ENCODE peak calls at places on chromosomes 4 and X, in six cellular contexts. L is psoas muscle, N is Peyer's patch, R is testis, A is cardiac muscle cell, O is heart right ventricle. C is an unnamed sample.

GRCh38 chrX:133583825-133584224 is 168.5 kb upstream of the GPC4 start:
- DNase-seq in R (no peak), A (no peak), N (no peak), L (no peak), O (no peak), C (no peak)

GRCh38 chrX:19758536-19758935 is 128.9 kb downstream of the SH3KBP1 start:
- DNase-seq in N (no peak), O (no peak), R (no peak), L (no peak), A (no peak), C (no peak)

GRCh38 chr4:60039908-60040307 is 1160.2 kb upstream of the ADGRL3 start:
- DNase-seq in L (no peak), O (no peak), R (no peak), N (no peak), A (no peak), C (no peak)

GRCh38 chr4:77002721-77003120 is 53.2 kb downstream of the SEPTIN11 start:
- DNase-seq in R (no peak), N (no peak), O (no peak), L (no peak), A (no peak), C (no peak)

GRCh38 chrX:31500920-31501319 is 429.1 kb upstream of the FTHL17 start:
- DNase-seq in A (peak; percentile 51), N (no peak), R (no peak), L (no peak), O (no peak), C (no peak)

GRCh38 chr4:2286904-2287593 is 25.1 kb upstream of the MXD4 start:
- DNase-seq in N (no peak), A (peak; percentile 44), L (no peak), O (no peak), R (no peak), C (peak; percentile 47)

GRCh38 chr4:129839687-129840086 is 743.7 kb downstream of the C4orf33 start:
- DNase-seq in L (no peak), A (no peak), N (no peak), R (no peak), O (no peak), C (no peak)

GRCh38 chrX:103941201-103941975 is 21.0 kb upstream of the TMSB15B start:
- DNase-seq in N (no peak), A (peak; percentile 60), L (no peak), O (no peak), R (no peak), C (no peak)

GRCh38 chr4:3062466-3062865 is 11.9 kb downstream of the HTT-AS start:
- DNase-seq in N (no peak), A (peak; percentile 94), O (no peak), L (no peak), R (no peak), C (no peak)

GRCh38 chrX:46793386-46794143 is 34.6 kb upstream of the SLC9A7 start:
- DNase-seq in O (no peak), R (no peak), L (no peak), A (no peak), N (no peak), C (no peak)

GRCh38 chr4:68407868-68408190 is 39.4 kb upstream of the TMPRSS11E start:
- DNase-seq in N (no peak), O (no peak), A (no peak), R (no peak), L (no peak), C (no peak)

GRCh38 chr4:159292137-159292896 is 189.4 kb downstream of the RAPGEF2 start:
- DNase-seq in L (no peak), A (no peak), R (no peak), N (no peak), O (no peak), C (no peak)

GRCh38 chr4:138542191-138542771 is 300.1 kb upstream of the SLC7A11 start:
- DNase-seq in N (no peak), O (no peak), A (no peak), R (no peak), L (no peak), C (no peak)

GRCh38 chrX:15471016-15471415 is 22.1 kb downstream of the PIR start:
- DNase-seq in R (peak; percentile 69), L (peak; percentile 77), A (peak; percentile 71), N (peak; percentile 24), O (peak; percentile 18), C (no peak)

GRCh38 chr4:10104211-10104990 is 12.2 kb downstream of the WDR1 start:
- DNase-seq in A (peak; percentile 30), R (no peak), N (no peak), L (no peak), O (no peak), C (no peak)

GRCh38 chr4:1458581-1458980 is 52.3 kb upstream of the NKX1-1 start:
- DNase-seq in N (no peak), R (no peak), L (no peak), O (no peak), A (no peak), C (no peak)

GRCh38 chr4:87555751-87556619 is 26.8 kb upstream of the SPARCL1 start:
- DNase-seq in R (no peak), O (no peak), N (no peak), L (no peak), A (peak; percentile 76), C (no peak)

GRCh38 chr4:152666946-152667345 is 12.9 kb downstream of the TMEM154 start:
- DNase-seq in O (no peak), R (no peak), A (no peak), L (no peak), N (no peak), C (no peak)

GRCh38 chrX:131821945-131822622 is 201.0 kb upstream of the STK26 start:
- DNase-seq in R (no peak), A (no peak), L (peak; percentile 80), O (no peak), N (peak; percentile 80), C (no peak)

GRCh38 chrX:109890910-109891502 is 111.9 kb upstream of the TMEM164 start:
- DNase-seq in N (peak; percentile 29), R (peak; percentile 66), O (peak; percentile 22), A (peak; percentile 74), L (peak; percentile 57), C (peak; percentile 73)

GRCh38 chr4:126364290-126364978 is 1049.7 kb downstream of the FAT4 start:
- DNase-seq in N (no peak), R (no peak), A (no peak), L (no peak), O (no peak), C (no peak)

GRCh38 chr4:33996075-33996718 is 2248.1 kb downstream of the ARAP2 start:
- DNase-seq in N (no peak), R (no peak), L (no peak), A (no peak), O (no peak), C (no peak)

GRCh38 chrX:45850197-45850774 is 649.6 kb upstream of the DIPK2B start:
- DNase-seq in O (no peak), R (no peak), L (no peak), N (no peak), A (no peak), C (no peak)

GRCh38 chrX:40099046-40099968 is 1.5 kb upstream of the BCOR start:
- DNase-seq in O (peak; percentile 59), N (peak; percentile 66), R (peak; percentile 25), L (peak; percentile 61), A (no peak), C (peak; percentile 77)

GRCh38 chrX:79081895-79082512 is 62.5 kb upstream of the GPR174 start:
- DNase-seq in A (peak; percentile 51), L (no peak), R (no peak), N (no peak), O (no peak), C (no peak)

DNA sequence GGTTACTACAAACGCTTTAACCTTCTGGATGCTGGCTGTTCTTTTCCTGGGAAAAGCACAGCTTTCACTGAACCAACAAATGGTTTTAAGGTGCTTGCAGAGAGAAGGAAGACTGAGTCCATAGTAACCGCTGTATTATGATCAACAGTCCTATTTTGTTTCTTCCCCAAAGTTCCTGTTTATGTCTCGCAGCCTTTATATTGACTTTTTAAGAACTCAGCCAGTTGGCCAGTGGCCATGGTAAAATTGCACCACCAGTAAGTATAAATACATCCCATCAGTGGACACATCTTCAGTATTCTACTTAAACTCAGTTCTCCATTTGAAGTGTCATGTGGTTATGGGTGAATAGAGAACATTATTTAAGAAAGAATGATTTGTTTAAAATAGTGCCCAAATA is 286.9 kb downstream of the ARHGAP24 start:
- DNase-seq in L (peak; percentile 50), R (peak; percentile 38), N (no peak), A (peak; percentile 86), O (no peak), C (no peak)
- H3K4me3 ChIP-seq in L (no peak overlapping the region), R (no peak overlapping the region), N (no peak overlapping the region), A (no peak overlapping the region), O (no peak overlapping the region), C (no peak overlapping the region)

GRCh38 chrX:485368-485767 is 98.7 kb upstream of the PPP2R3B start:
- DNase-seq in N (no peak), L (no peak), A (no peak), O (no peak), R (no peak), C (no peak)
- H3K4me3 ChIP-seq in N (no peak overlapping the region), L (no peak overlapping the region), A (no peak overlapping the region), O (no peak overlapping the region), R (no peak overlapping the region), C (no peak overlapping the region)

DNA sequence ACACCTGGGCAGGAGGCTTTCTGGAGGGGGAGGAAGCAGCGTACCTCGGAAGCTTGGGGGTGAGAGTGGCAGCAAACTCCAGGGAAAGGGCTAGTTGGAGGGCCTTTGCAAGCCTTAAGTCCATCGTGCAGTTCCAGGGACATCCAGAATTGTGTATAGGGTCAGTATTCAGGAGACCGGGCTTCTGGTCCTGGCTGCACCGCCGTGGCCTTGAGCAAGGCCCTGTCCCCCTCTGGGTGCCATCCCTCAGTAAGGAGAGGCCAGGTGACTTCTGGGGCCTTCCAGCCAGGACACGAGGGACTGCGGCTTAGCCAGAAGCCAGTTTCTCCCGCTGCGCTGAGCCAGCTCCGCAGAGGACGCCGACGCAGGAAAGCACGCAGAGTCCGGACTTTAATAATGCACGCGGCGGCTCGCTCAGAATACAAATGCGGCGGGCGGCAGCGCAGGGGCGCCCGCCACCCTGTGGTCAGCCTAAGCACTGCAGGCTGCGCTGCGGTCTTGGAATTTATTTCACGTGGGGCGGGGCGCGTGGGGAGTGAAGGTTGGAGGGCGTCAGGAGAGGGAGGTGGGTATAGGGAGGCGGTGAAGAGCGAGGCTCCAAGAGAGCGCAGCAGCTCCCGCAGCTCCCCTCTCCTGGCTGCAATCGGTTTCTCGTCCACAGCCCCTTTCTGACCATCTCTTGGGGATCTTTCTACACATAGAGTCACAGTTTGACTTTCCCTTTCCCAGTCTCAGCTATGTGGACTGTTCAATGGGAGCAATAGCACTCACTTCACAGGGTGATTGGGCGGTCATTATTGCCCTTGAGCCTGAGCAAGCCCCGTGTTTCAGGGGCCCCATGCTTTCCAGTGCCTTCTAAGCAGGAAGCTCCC is 94.1 kb upstream of the GPR50 start:
- DNase-seq in R (peak; percentile 79), N (peak; percentile 29), A (peak; percentile 59), O (peak; percentile 51), L (peak; percentile 76), C (peak; percentile 66)
- H3K4me3 ChIP-seq in R (no peak overlapping the region), N (no peak overlapping the region), A (no peak overlapping the region), O (no peak overlapping the region), L (peak overlapping the region; percentile 41), C (no peak overlapping the region)

GRCh38 chr4:39319678-39320077 is 46.5 kb downstream of the RFC1 start:
- DNase-seq in L (no peak), N (no peak), A (peak; percentile 89), R (no peak), O (no peak), C (no peak)
- H3K4me3 ChIP-seq in L (no peak overlapping the region), N (no peak overlapping the region), A (no peak overlapping the region), R (no peak overlapping the region), O (no peak overlapping the region), C (no peak overlapping the region)

DNA sequence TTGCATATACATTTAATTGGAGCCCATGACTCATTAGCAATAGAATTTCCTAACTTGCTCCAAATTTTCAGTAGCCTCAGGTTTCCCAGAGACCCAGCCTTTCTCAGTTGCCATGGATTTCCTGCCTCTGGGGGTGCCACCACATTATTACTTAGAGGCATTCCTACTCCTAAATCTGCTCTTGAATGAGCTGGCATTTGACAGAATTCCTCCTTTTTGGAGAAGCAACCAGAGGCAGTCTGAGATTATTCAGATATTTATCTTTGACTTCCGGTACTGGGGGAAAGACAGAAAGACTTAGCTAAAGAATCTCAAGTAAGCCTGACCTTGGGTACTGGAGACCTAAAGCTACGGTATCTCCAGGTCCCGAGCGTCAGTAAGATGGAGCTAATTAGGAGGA is 76.3 kb downstream of the DCHS2 start:
- DNase-seq in R (no peak), A (no peak), O (no peak), L (no peak), N (no peak), C (no peak)
- H3K4me3 ChIP-seq in R (no peak overlapping the region), A (no peak overlapping the region), O (no peak overlapping the region), L (no peak overlapping the region), N (no peak overlapping the region), C (no peak overlapping the region)